ENCODE peak calls at places on chromosomes 13 and 19, in four cellular contexts. C, T, L and O are unnamed samples.

GRCh38 chr19:28794301-28794700 is 418.6 kb downstream of the UQCRFS1 start:
- DNase-seq in L (no peak), T (no peak), C (no peak), O (no peak)

GRCh38 chr13:98506343-98507059 is 70.4 kb downstream of the STK24 start:
- DNase-seq in T (no peak), L (no peak), C (no peak), O (no peak)

GRCh38 chr13:50969691-50970090 is 60.1 kb downstream of the RNASEH2B start:
- DNase-seq in C (no peak), T (no peak), L (no peak), O (peak; percentile 22)

GRCh38 chr13:67230774-67231480 is 791 bp upstream of the PCDH9 start:
- DNase-seq in C (peak; percentile 31), T (peak; percentile 30), L (peak; percentile 59), O (peak; percentile 67)

GRCh38 chr13:111491659-111492058 is 171.2 kb downstream of the TEX29 start:
- DNase-seq in L (no peak), C (no peak), T (no peak), O (no peak)

GRCh38 chr13:33721719-33722118 is 96.2 kb upstream of the RFC3 start:
- DNase-seq in T (no peak), C (no peak), L (peak; percentile 15), O (peak; percentile 44)

GRCh38 chr19:13099073-13099999 is 3.3 kb downstream of the LYL1 start:
- DNase-seq in L (no peak), C (no peak), T (no peak), O (peak; percentile 78)

GRCh38 chr19:45216677-45217076 is 28.5 kb downstream of the EXOC3L2 start:
- DNase-seq in C (no peak), L (no peak), T (no peak), O (no peak)

GRCh38 chr19:18097217-18097992 is at the start of gene MAST3:
- DNase-seq in C (peak; percentile 71), T (peak; percentile 96), L (peak; percentile 96), O (peak; percentile 99)

GRCh38 chr19:1396768-1397679 is 4.3 kb downstream of the GAMT start:
- DNase-seq in T (no peak), C (no peak), L (no peak), O (no peak)

GRCh38 chr13:93193682-93194081 is 32.9 kb upstream of the GPC6 start:
- DNase-seq in T (no peak), C (no peak), L (no peak), O (no peak)